ENCODE peak calls at places on chromosomes 3 and 15, in eight cellular contexts. D is neural crest cell, Y is esophagus muscularis mucosa, C is RWPE1, E is HFF-Myc, X is astrocyte of the cerebellum, W is GM10248, O is nephron progenitor cell. V is an unnamed sample.

GRCh38 chr3:10426346-10427233 is 78.8 kb downstream of the ATP2B2 start:
- DNase-seq in D (no peak), Y (no peak), C (no peak), E (no peak), X (no peak), W (no peak), O (no peak), V (no peak)

GRCh38 chr15:87871130-87871737 is 385.3 kb downstream of the NTRK3 start:
- DNase-seq in D (no peak), Y (no peak), C (no peak), E (no peak), X (no peak), W (no peak), O (no peak), V (no peak)

GRCh38 chr15:54810031-54810430 is 386.7 kb downstream of the RSL24D1 start:
- DNase-seq in D (no peak), Y (no peak), C (no peak), E (no peak), X (no peak), W (no peak), O (no peak), V (no peak)

GRCh38 chr15:80041497-80042253 is 17.8 kb upstream of the ZFAND6 start:
- DNase-seq in D (no peak), Y (peak), C (no peak), E (no peak), X (no peak), W (no peak), O (no peak), V (no peak)

GRCh38 chr3:100603449-100603848 is 6.0 kb upstream of the ADGRG7 start:
- DNase-seq in D (no peak), Y (no peak), C (peak), E (no peak), X (peak), W (peak), O (no peak), V (peak)

GRCh38 chr3:187960820-187961219 is 193.1 kb upstream of the LPP start:
- DNase-seq in D (no peak), Y (no peak), C (no peak), E (no peak), X (no peak), W (no peak), O (no peak), V (no peak)

GRCh38 chr3:139260041-139260486 is 83.8 kb upstream of the MRPS22 start:
- DNase-seq in D (no peak), Y (peak), C (no peak), E (no peak), X (no peak), W (no peak), O (no peak), V (no peak)

GRCh38 chr3:47432673-47433072 is 43.1 kb downstream of the SCAP start:
- DNase-seq in D (no peak), Y (no peak), C (no peak), E (no peak), X (no peak), W (no peak), O (no peak), V (no peak)

GRCh38 chr15:53833134-53833624 is 73.7 kb upstream of the WDR72 start:
- DNase-seq in D (no peak), Y (no peak), C (no peak), E (no peak), X (peak), W (no peak), O (no peak), V (no peak)

GRCh38 chr15:71789616-71790015 is 20.7 kb upstream of the NR2E3 start:
- DNase-seq in D (no peak), Y (no peak), C (no peak), E (no peak), X (no peak), W (no peak), O (no peak), V (no peak)

GRCh38 chr3:47283193-47283537 is 421 bp downstream of the KLHL18 start:
- DNase-seq in D (peak), Y (no peak), C (no peak), E (no peak), X (no peak), W (no peak), O (no peak), V (peak)

GRCh38 chr3:10548997-10549396 is 43.6 kb upstream of the ATP2B2 start:
- DNase-seq in D (no peak), Y (peak), C (no peak), E (no peak), X (no peak), W (no peak), O (no peak), V (no peak)

GRCh38 chr3:14423197-14423743 is 20.9 kb downstream of the SLC6A6 start:
- DNase-seq in D (no peak), Y (no peak), C (no peak), E (no peak), X (no peak), W (no peak), O (no peak), V (no peak)

GRCh38 chr3:115916866-115917265 is 293.6 kb downstream of the GAP43 start:
- DNase-seq in D (no peak), Y (no peak), C (no peak), E (no peak), X (no peak), W (no peak), O (no peak), V (no peak)

GRCh38 chr15:70789213-70789612 is 25.9 kb upstream of the UACA start:
- DNase-seq in D (no peak), Y (no peak), C (no peak), E (no peak), X (no peak), W (no peak), O (no peak), V (no peak)

GRCh38 chr3:57864853-57865252 is 108.7 kb downstream of the SLMAP start:
- DNase-seq in D (no peak), Y (no peak), C (peak), E (no peak), X (peak), W (no peak), O (no peak), V (no peak)
- TF ChIP-seq CTCF in D (peak), Y (peak), C (peak), E (peak), X (peak), W (no peak), O (peak), V (no peak)

DNA sequence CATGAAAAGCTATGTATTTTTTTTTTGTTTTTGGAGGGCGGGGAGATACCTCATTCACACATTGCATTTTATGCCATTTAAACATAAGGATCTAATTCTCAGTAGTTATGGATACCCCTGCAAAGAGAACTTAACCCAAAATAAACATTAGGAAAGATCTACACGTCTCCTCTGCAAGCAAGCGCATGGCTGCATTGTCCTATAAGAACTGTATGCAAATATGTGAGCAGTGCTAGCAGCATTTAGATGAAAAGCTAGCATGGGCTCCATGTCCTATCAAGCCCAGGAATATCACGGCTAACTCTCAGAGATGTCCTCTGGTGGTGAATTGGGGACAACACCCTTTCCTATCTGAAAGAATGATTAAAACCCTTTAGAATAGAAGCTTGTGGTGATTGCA is 292.8 kb downstream of the MEX3B start:
- DNase-seq in D (no peak), Y (no peak), C (no peak), E (no peak), X (no peak), W (no peak), O (no peak), V (no peak)
- TF ChIP-seq CTCF in D (peak), Y (no peak), C (no peak), E (no peak), X (no peak), W (no peak), O (no peak), V (no peak)

GRCh38 chr15:31887246-31887645 is 143.1 kb upstream of the CHRNA7 start:
- DNase-seq in D (peak), Y (no peak), C (no peak), E (no peak), X (no peak), W (no peak), O (peak), V (no peak)
- TF ChIP-seq CTCF in D (peak), Y (no peak), C (no peak), E (no peak), X (peak), W (no peak), O (peak), V (no peak)

GRCh38 chr15:28019594-28020320 is 79.4 kb downstream of the OCA2 start:
- DNase-seq in D (no peak), Y (peak), C (no peak), E (no peak), X (no peak), W (no peak), O (peak), V (no peak)

GRCh38 chr15:28018291-28019044 is 80.6 kb downstream of the OCA2 start:
- DNase-seq in D (no peak), Y (peak), C (no peak), E (no peak), X (no peak), W (no peak), O (no peak), V (peak)

GRCh38 chr15:28021281-28022039 is 77.7 kb downstream of the OCA2 start:
- DNase-seq in D (no peak), Y (peak), C (peak), E (peak), X (peak), W (no peak), O (peak), V (peak)

GRCh38 chr15:28022181-28022580 is 76.9 kb downstream of the OCA2 start:
- DNase-seq in D (no peak), Y (peak), C (no peak), E (no peak), X (no peak), W (no peak), O (no peak), V (peak)

GRCh38 chr15:28020644-28021043 is 78.5 kb downstream of the OCA2 start:
- DNase-seq in D (no peak), Y (peak), C (no peak), E (no peak), X (no peak), W (no peak), O (no peak), V (peak)
- TF ChIP-seq CTCF in D (no peak), Y (no peak), C (no peak), E (no peak), X (no peak), W (no peak), O (no peak), V (no peak)

GRCh38 chr15:32029409-32029861 is 880 bp upstream of the CHRNA7 start:
- DNase-seq in D (peak), Y (no peak), C (no peak), E (no peak), X (no peak), W (no peak), O (peak), V (no peak)
- TF ChIP-seq CTCF in D (peak), Y (peak), C (peak), E (peak), X (peak), W (no peak), O (peak), V (no peak)

GRCh38 chr3:13136426-13136825 is 63.2 kb upstream of the IQSEC1 start:
- DNase-seq in D (no peak), Y (no peak), C (no peak), E (no peak), X (no peak), W (no peak), O (no peak), V (no peak)
- TF ChIP-seq CTCF in D (no peak), Y (no peak), C (no peak), E (no peak), X (no peak), W (no peak), O (no peak), V (no peak)

GRCh38 chr3:194869482-194870169 is 183.9 kb downstream of the FAM43A start:
- DNase-seq in D (no peak), Y (no peak), C (peak), E (no peak), X (no peak), W (no peak), O (no peak), V (no peak)
- TF ChIP-seq CTCF in D (no peak), Y (no peak), C (no peak), E (no peak), X (no peak), W (no peak), O (no peak), V (no peak)

GRCh38 chr3:176951144-176951543 is 246.1 kb downstream of the TBL1XR1 start:
- DNase-seq in D (no peak), Y (no peak), C (no peak), E (no peak), X (no peak), W (no peak), O (no peak), V (no peak)

GRCh38 chr3:176951586-176952292 is 245.5 kb downstream of the TBL1XR1 start:
- DNase-seq in D (no peak), Y (no peak), C (no peak), E (no peak), X (no peak), W (no peak), O (no peak), V (no peak)

GRCh38 chr3:176953106-176954080 is 243.9 kb downstream of the TBL1XR1 start:
- DNase-seq in D (no peak), Y (no peak), C (no peak), E (no peak), X (no peak), W (no peak), O (peak), V (no peak)

GRCh38 chr3:176950743-176951142 is 246.5 kb downstream of the TBL1XR1 start:
- DNase-seq in D (no peak), Y (no peak), C (peak), E (no peak), X (peak), W (no peak), O (no peak), V (no peak)

DNA sequence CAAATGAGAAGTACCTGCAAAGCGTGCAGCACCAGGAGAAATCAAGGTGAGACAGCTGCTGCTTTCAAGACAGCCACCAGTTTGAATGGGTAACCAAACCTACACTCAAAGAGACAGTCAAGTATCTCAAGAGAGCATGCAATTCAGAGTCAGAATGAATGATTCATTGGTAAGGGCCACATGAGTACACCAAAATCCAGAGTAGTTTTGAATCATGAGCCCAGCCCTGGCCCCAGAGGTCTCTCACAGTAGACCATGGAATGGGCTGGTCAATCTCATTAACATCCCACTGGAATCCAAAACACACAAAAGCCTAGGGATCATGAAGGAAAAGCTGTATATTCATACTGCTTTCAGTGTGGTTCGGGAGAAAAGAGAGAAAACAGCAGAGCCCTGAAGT is 242.8 kb downstream of the TBL1XR1 start:
- DNase-seq in D (no peak), Y (no peak), C (no peak), E (no peak), X (no peak), W (no peak), O (no peak), V (no peak)
- TF ChIP-seq CTCF in D (no peak), Y (no peak), C (no peak), E (no peak), X (no peak), W (no peak), O (no peak), V (no peak)

GRCh38 chr3:16323737-16324136 is 58.7 kb downstream of the OXNAD1 start:
- DNase-seq in D (no peak), Y (no peak), C (no peak), E (no peak), X (no peak), W (no peak), O (no peak), V (no peak)

GRCh38 chr3:16319307-16319706 is 54.3 kb downstream of the OXNAD1 start:
- DNase-seq in D (no peak), Y (no peak), C (no peak), E (no peak), X (no peak), W (peak), O (no peak), V (peak)

GRCh38 chr3:16325850-16326249 is 60.8 kb downstream of the OXNAD1 start:
- DNase-seq in D (no peak), Y (no peak), C (no peak), E (no peak), X (no peak), W (no peak), O (no peak), V (no peak)

GRCh38 chr3:16319723-16320122 is 54.7 kb downstream of the OXNAD1 start:
- DNase-seq in D (no peak), Y (peak), C (no peak), E (no peak), X (no peak), W (peak), O (no peak), V (no peak)

DNA sequence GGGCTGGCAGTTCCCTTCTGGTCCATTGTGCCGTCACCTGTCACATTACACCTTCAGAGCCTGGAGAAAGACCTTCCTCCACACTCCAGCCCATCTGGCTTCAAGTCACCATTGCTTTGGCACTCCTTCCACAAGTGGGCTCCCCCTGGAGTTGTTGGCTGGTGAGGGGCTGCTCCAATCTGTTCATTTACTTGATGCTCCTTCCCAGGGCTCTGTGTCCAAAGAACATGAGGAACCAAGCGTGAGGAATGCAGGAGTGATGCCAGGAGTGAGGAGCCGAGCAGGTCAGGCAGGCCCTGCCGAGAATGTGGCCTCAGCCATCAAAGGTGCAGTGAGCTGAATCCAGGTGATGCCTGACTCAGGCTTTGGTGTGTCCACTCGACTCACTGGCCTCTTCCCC is 57.2 kb downstream of the OXNAD1 start:
- DNase-seq in D (no peak), Y (no peak), C (no peak), E (no peak), X (no peak), W (peak), O (no peak), V (no peak)
- TF ChIP-seq CTCF in D (no peak), Y (no peak), C (no peak), E (no peak), X (no peak), W (no peak), O (no peak), V (no peak)

GRCh38 chr15:86541540-86541939 is 461.9 kb downstream of the AGBL1 start:
- DNase-seq in D (no peak), Y (no peak), C (no peak), E (no peak), X (no peak), W (no peak), O (no peak), V (no peak)
- TF ChIP-seq CTCF in D (no peak), Y (no peak), C (no peak), E (no peak), X (no peak), W (no peak), O (no peak), V (no peak)